ENCODE peak calls at places on chromosomes 7 and 10, in seven cellular contexts. Q, H, T, D, R, J and U are unnamed samples.
A peak's percentile ranks its signal among the peaks of the same experiment; 100 is the strongest.

GRCh38 chr10:32795598-32796183 is 162.3 kb downstream of the ITGB1 start:
- DNase-seq in Q (no peak), J (peak; percentile 8), R (no peak), T (no peak), H (peak; percentile 5), D (no peak), U (peak; percentile 64)

GRCh38 chr7:101556453-101556968 is 72.6 kb downstream of the MYL10 start:
- DNase-seq in Q (no peak), H (no peak), T (no peak), D (no peak), R (no peak), J (no peak), U (no peak)

GRCh38 chr10:9608592-9608991 is 1409.1 kb upstream of the CELF2 start:
- DNase-seq in D (no peak), J (no peak), Q (no peak), T (no peak), H (no peak), R (no peak), U (peak; percentile 1)

GRCh38 chr10:113111900-113112853 is 162.1 kb downstream of the TCF7L2 start:
- DNase-seq in J (no peak), Q (no peak), H (no peak), D (peak; percentile 40), T (peak; percentile 74), R (no peak), U (no peak)

GRCh38 chr10:7788640-7789335 is 811 bp downstream of the ATP5F1C start:
- DNase-seq in Q (no peak), J (no peak), D (no peak), R (no peak), H (no peak), T (peak; percentile 26), U (no peak)

GRCh38 chr10:15745748-15746147 is 26.0 kb upstream of the ITGA8 start:
- DNase-seq in H (no peak), D (peak; percentile 73), J (no peak), R (no peak), T (no peak), Q (no peak), U (no peak)

GRCh38 chr7:94510582-94511456 is 1.2 kb downstream of the CASD1 start:
- DNase-seq in H (peak; percentile 8), T (peak; percentile 71), R (peak; percentile 27), J (peak; percentile 19), Q (peak; percentile 61), D (peak; percentile 33), U (no peak)

GRCh38 chr10:1085258-1085657 is 29.1 kb downstream of the WDR37 start:
- DNase-seq in H (no peak), R (no peak), J (no peak), D (no peak), T (peak; percentile 16), Q (no peak), U (no peak)

GRCh38 chr7:44307301-44307900 is 18.0 kb downstream of the CAMK2B start:
- DNase-seq in H (no peak), T (no peak), Q (peak; percentile 34), D (peak; percentile 76), R (no peak), J (no peak), U (no peak)

GRCh38 chr10:97708976-97709745 is 4.4 kb upstream of the MARVELD1 start:
- DNase-seq in J (peak; percentile 69), D (peak; percentile 80), H (no peak), Q (peak; percentile 88), T (peak; percentile 76), R (peak; percentile 90), U (peak; percentile 54)

GRCh38 chr10:79378647-79379511 is 31.6 kb downstream of the PPIF start:
- DNase-seq in Q (peak; percentile 44), H (no peak), R (no peak), J (no peak), T (peak; percentile 4), D (peak; percentile 42), U (no peak)

GRCh38 chr7:150756858-150757257 is 19.6 kb downstream of the GIMAP5 start:
- DNase-seq in Q (no peak), R (no peak), T (no peak), D (no peak), H (no peak), J (no peak), U (no peak)

GRCh38 chr7:519974-520458 is 370 bp upstream of the PDGFA start:
- DNase-seq in T (peak; percentile 75), J (no peak), D (peak; percentile 74), H (no peak), Q (peak; percentile 67), R (peak; percentile 63), U (no peak)

GRCh38 chr7:44969701-44970494 is 8.9 kb downstream of the MYO1G start:
- DNase-seq in Q (peak; percentile 14), D (no peak), H (no peak), J (no peak), R (no peak), T (no peak), U (no peak)

GRCh38 chr10:101136708-101137121 is 5.6 kb downstream of the TLX1 start:
- DNase-seq in R (no peak), D (no peak), J (no peak), T (no peak), H (no peak), Q (no peak), U (no peak)

GRCh38 chr7:152851881-152852417 is 92.4 kb downstream of the ACTR3B start:
- DNase-seq in D (no peak), H (no peak), Q (no peak), R (no peak), T (no peak), J (no peak), U (no peak)

GRCh38 chr7:1045038-1045726 is 836 bp downstream of the GPR146 start:
- DNase-seq in Q (no peak), D (peak; percentile 11), R (no peak), T (no peak), J (no peak), H (no peak), U (peak; percentile 73)

GRCh38 chr7:137243741-137244140 is 99.8 kb downstream of the PTN start:
- DNase-seq in J (no peak), Q (no peak), H (no peak), R (no peak), D (no peak), T (no peak), U (no peak)

GRCh38 chr7:156576216-156577063 is 64.1 kb upstream of the RNF32 start:
- DNase-seq in R (no peak), Q (no peak), J (no peak), D (no peak), T (no peak), H (no peak), U (no peak)

GRCh38 chr7:68276725-68277124 is 1280.1 kb downstream of the TYW1 start:
- DNase-seq in R (no peak), J (no peak), H (no peak), D (no peak), Q (no peak), T (no peak), U (no peak)

GRCh38 chr10:46070749-46071148 is 24.7 kb upstream of the MSMB start:
- DNase-seq in J (no peak), D (no peak), Q (no peak), R (no peak), H (no peak), T (no peak), U (no peak)

GRCh38 chr7:148883233-148884048 is 650 bp downstream of the EZH2 start:
- DNase-seq in R (peak; percentile 33), J (peak; percentile 21), H (peak; percentile 29), D (peak; percentile 46), Q (peak; percentile 58), T (peak; percentile 41), U (peak; percentile 61)

GRCh38 chr7:148882668-148883232 is 1.3 kb downstream of the EZH2 start:
- DNase-seq in Q (no peak), H (no peak), R (no peak), J (no peak), T (peak; percentile 14), D (no peak), U (no peak)

GRCh38 chr7:148882192-148882591 is 1.9 kb downstream of the EZH2 start:
- DNase-seq in R (no peak), J (no peak), H (no peak), D (no peak), T (no peak), Q (no peak), U (peak; percentile 48)

GRCh38 chr7:148884299-148885022 is 370 bp upstream of the EZH2 start:
- DNase-seq in Q (peak; percentile 97), J (peak; percentile 92), D (peak; percentile 95), T (peak; percentile 93), R (peak; percentile 90), H (peak; percentile 92), U (peak; percentile 98)

GRCh38 chr7:148884049-148884298 is at the start of gene EZH2:
- DNase-seq in H (no peak), J (no peak), T (no peak), D (no peak), R (no peak), Q (no peak), U (no peak)
- TF ChIP-seq POLR2A in H (no peak), J (no peak), T (no peak), D (no peak), R (no peak), Q (no peak), U (no peak)

GRCh38 chr7:39623312-39624201 is at the start of gene RALA:
- DNase-seq in Q (peak; percentile 94), D (peak; percentile 95), H (peak; percentile 86), R (peak; percentile 90), T (peak; percentile 90), J (peak; percentile 91), U (peak; percentile 91)
- TF ChIP-seq POLR2A in Q (peak; percentile 65), D (no peak), H (peak; percentile 91), R (peak; percentile 75), T (peak; percentile 66), J (peak; percentile 82), U (peak; percentile 73)

GRCh38 chr10:17289763-17290162 is 61.7 kb downstream of the VIM start:
- DNase-seq in R (no peak), D (no peak), Q (no peak), H (no peak), J (no peak), T (no peak), U (no peak)
- TF ChIP-seq POLR2A in R (no peak), D (no peak), Q (no peak), H (no peak), J (no peak), T (no peak), U (no peak)

GRCh38 chr10:91162495-91163268 is 57.8 kb upstream of the PCGF5 start:
- DNase-seq in R (peak; percentile 72), H (peak; percentile 47), D (peak; percentile 89), J (peak; percentile 80), Q (peak; percentile 85), T (peak; percentile 88), U (peak; percentile 84)
- TF ChIP-seq POLR2A in R (peak; percentile 26), H (no peak), D (no peak), J (peak; percentile 65), Q (peak; percentile 43), T (peak; percentile 64), U (peak; percentile 66)